ENCODE peak calls at places on chromosomes 1 and 21, in four cellular contexts. D is fibroblast of mammary gland, W is AG04449, O is coronary artery. C is an unnamed sample.

GRCh38 chr21:42404534-42404933 is 832 bp downstream of the UBASH3A start:
- DNase-seq in O (no peak), W (no peak), D (no peak), C (no peak)

GRCh38 chr1:2233468-2233867 is 5.3 kb downstream of the SKI start:
- DNase-seq in W (no peak), D (no peak), O (peak), C (no peak)

GRCh38 chr1:40258445-40258769 is 371 bp downstream of the ZMPSTE24 start:
- DNase-seq in D (peak), O (no peak), W (no peak), C (no peak)

GRCh38 chr21:31559368-31560119 is 99.9 kb upstream of the SOD1 start:
- DNase-seq in W (peak), D (peak), O (peak), C (peak)

GRCh38 chr1:184061396-184062003 is 10.0 kb downstream of the TSEN15 start:
- DNase-seq in D (peak), W (peak), O (no peak), C (no peak)

GRCh38 chr1:27878787-27879335 is 6.5 kb downstream of the THEMIS2 start:
- DNase-seq in W (no peak), D (no peak), O (no peak), C (no peak)

GRCh38 chr1:169892819-169893644 is 664 bp downstream of the SCYL3 start:
- DNase-seq in W (no peak), D (no peak), O (peak), C (no peak)

GRCh38 chr1:77415585-77415984 is 133.8 kb downstream of the AK5 start:
- DNase-seq in W (no peak), D (no peak), O (no peak), C (no peak)

GRCh38 chr1:37392051-37392450 is 82.3 kb upstream of the ZC3H12A start:
- DNase-seq in O (no peak), D (no peak), W (no peak), C (no peak)

GRCh38 chr21:45669382-45669781 is 25.9 kb downstream of the PCBP3 start:
- DNase-seq in W (no peak), D (no peak), O (no peak), C (no peak)

GRCh38 chr1:196858811-196859210 is 29.0 kb upstream of the CFHR4 start:
- DNase-seq in W (no peak), O (no peak), D (no peak), C (no peak)

GRCh38 chr1:204409111-204409510 is 2.5 kb downstream of the PPP1R15B start:
- DNase-seq in O (no peak), W (no peak), D (no peak), C (no peak)

GRCh38 chr1:81650741-81651140 is 150.0 kb upstream of the ADGRL2 start:
- DNase-seq in O (no peak), W (no peak), D (no peak), C (no peak)

GRCh38 chr1:86466109-86466844 is 2.5 kb upstream of the CLCA1 start:
- DNase-seq in D (no peak), O (no peak), W (no peak), C (no peak)

GRCh38 chr21:36499578-36500471 is 19.9 kb upstream of the CLDN14 start:
- DNase-seq in D (peak), W (no peak), O (no peak), C (no peak)

GRCh38 chr1:153509729-153510354 is 25.9 kb downstream of the S100A6 start:
- DNase-seq in W (no peak), D (peak), O (no peak), C (peak)

GRCh38 chr1:205907794-205908193 is 35.5 kb downstream of the SLC26A9 start:
- DNase-seq in W (no peak), D (peak), O (no peak), C (no peak)

GRCh38 chr1:22323846-22324504 is 127.7 kb upstream of the ZBTB40 start:
- DNase-seq in D (no peak), W (no peak), O (peak), C (no peak)

GRCh38 chr1:109185990-109186703 is 27.6 kb upstream of the SARS1 start:
- DNase-seq in W (no peak), D (no peak), O (no peak), C (no peak)

GRCh38 chr1:117368116-117369108 is 1.2 kb downstream of the MAN1A2 start:
- DNase-seq in O (no peak), W (no peak), D (peak), C (no peak)

DNA sequence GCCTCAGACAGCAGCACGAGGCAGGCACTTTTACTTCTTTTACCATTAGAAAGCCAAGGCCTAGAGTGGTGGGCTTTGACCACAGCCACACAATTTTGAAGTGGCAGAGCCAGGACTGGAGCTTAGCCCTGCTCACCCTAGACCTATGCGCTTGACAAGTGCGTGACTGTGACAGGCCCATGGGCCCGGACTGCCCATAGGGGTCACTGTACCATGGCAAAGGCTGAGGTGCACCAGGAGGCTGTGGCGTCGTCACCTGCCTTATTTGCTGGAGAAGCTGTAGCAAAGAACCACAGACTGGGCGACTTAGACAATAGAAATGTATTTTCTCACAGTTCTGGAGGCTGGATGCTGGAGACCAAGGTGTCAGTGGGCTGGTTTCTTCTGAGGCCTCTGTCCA is 2.6 kb upstream of the TMEM82 start:
- DNase-seq in O (no peak), D (no peak), W (no peak), C (no peak)
- TF ChIP-seq CTCF in O (no peak), D (no peak), W (peak), C (no peak)

DNA sequence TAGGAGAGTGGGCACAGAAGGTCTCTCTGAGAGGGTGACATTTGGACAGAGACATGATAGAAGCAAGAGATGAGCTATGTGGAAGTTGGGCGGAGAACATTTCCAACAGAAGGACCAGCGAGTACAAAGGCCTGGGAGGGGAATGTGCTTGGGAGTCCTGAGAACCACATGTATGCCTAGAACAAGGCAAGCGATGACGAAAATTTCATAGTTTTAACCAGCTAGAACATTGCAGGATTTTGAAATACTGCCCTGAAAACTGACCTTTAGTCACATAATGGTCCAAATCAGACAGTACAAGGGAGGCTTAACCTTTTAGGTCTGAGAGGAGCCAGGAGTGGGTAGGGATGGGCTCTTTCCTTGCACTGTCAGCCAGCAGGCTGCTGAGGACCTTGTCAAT is 68.0 kb downstream of the MRPS6 start:
- DNase-seq in O (no peak), W (no peak), D (no peak), C (no peak)
- TF ChIP-seq CTCF in O (no peak), W (no peak), D (no peak), C (no peak)

GRCh38 chr1:53409695-53410094 is 49.5 kb upstream of the DMRTB1 start:
- DNase-seq in D (no peak), W (no peak), O (no peak), C (no peak)
- TF ChIP-seq CTCF in D (no peak), W (no peak), O (no peak), C (no peak)

GRCh38 chr1:230083746-230084407 is 16.8 kb downstream of the GALNT2 start:
- DNase-seq in D (no peak), W (no peak), O (no peak), C (no peak)

GRCh38 chr1:230085178-230085515 is 18.1 kb downstream of the GALNT2 start:
- DNase-seq in O (peak), D (no peak), W (no peak), C (no peak)

GRCh38 chr1:230086152-230086551 is 19.1 kb downstream of the GALNT2 start:
- DNase-seq in W (no peak), D (no peak), O (peak), C (no peak)

GRCh38 chr1:230083053-230083452 is 16.0 kb downstream of the GALNT2 start:
- DNase-seq in W (no peak), O (peak), D (no peak), C (no peak)

GRCh38 chr1:230084408-230085177 is 17.6 kb downstream of the GALNT2 start:
- DNase-seq in W (peak), D (peak), O (peak), C (no peak)
- TF ChIP-seq CTCF in W (no peak), D (no peak), O (no peak), C (no peak)

GRCh38 chr21:25934130-25934529 is 199.4 kb downstream of the GABPA start:
- DNase-seq in W (no peak), D (no peak), O (no peak), C (no peak)

GRCh38 chr21:25927195-25927880 is 192.6 kb downstream of the GABPA start:
- DNase-seq in D (no peak), W (no peak), O (no peak), C (no peak)

GRCh38 chr21:25931791-25932190 is 197.0 kb downstream of the GABPA start:
- DNase-seq in W (no peak), D (no peak), O (no peak), C (no peak)

GRCh38 chr21:25925936-25926335 is 191.2 kb downstream of the GABPA start:
- DNase-seq in O (no peak), D (peak), W (no peak), C (no peak)

GRCh38 chr21:25929859-25930520 is 195.2 kb downstream of the GABPA start:
- DNase-seq in O (no peak), W (no peak), D (peak), C (no peak)
- TF ChIP-seq CTCF in O (no peak), W (no peak), D (no peak), C (no peak)

GRCh38 chr1:52632732-52633290 is at the start of gene SHISAL2A:
- DNase-seq in W (no peak), O (no peak), D (peak), C (peak)
- TF ChIP-seq CTCF in W (no peak), O (no peak), D (no peak), C (no peak)